ENCODE peak calls at places on chromosome 17, in six cellular contexts. One of them, this sample, is unnamed.

GRCh38 chr17:80861360-80861861 is 130.2 kb upstream of the CHMP6 start:
- DNase-seq in HCT116: no peak
- DNase-seq in HepG2: no peak
- DNase-seq in K562: no peak
- DNase-seq in GM12878: no peak
- DNase-seq in H1: no peak
- DNase-seq in this sample: peak

GRCh38 chr17:50184611-50185398 is 16.6 kb downstream of the COL1A1 start:
- DNase-seq in HCT116: no peak
- DNase-seq in HepG2: no peak
- DNase-seq in K562: no peak
- DNase-seq in GM12878: no peak
- DNase-seq in H1: no peak
- DNase-seq in this sample: no peak

GRCh38 chr17:62827722-62828498 is 19.8 kb upstream of the MARCHF10 start:
- DNase-seq in HCT116: no peak
- DNase-seq in HepG2: no peak
- DNase-seq in K562: no peak
- DNase-seq in GM12878: no peak
- DNase-seq in H1: no peak
- DNase-seq in this sample: peak

GRCh38 chr17:81715107-81715871 is 3.2 kb downstream of the SLC25A10 start:
- DNase-seq in HCT116: no peak
- DNase-seq in HepG2: no peak
- DNase-seq in K562: no peak
- DNase-seq in GM12878: no peak
- DNase-seq in H1: no peak
- DNase-seq in this sample: no peak

GRCh38 chr17:51144266-51145022 is 8.9 kb upstream of the NME1 start:
- DNase-seq in HCT116: no peak
- DNase-seq in HepG2: no peak
- DNase-seq in K562: no peak
- DNase-seq in GM12878: no peak
- DNase-seq in H1: no peak
- DNase-seq in this sample: no peak

GRCh38 chr17:38710603-38710962 is 5.5 kb downstream of the MLLT6 start:
- DNase-seq in HCT116: no peak
- DNase-seq in HepG2: no peak
- DNase-seq in K562: no peak
- DNase-seq in GM12878: no peak
- DNase-seq in H1: no peak
- DNase-seq in this sample: no peak

GRCh38 chr17:64183815-64184397 is 54.0 kb upstream of the ERN1 start:
- DNase-seq in HCT116: no peak
- DNase-seq in HepG2: no peak
- DNase-seq in K562: no peak
- DNase-seq in GM12878: no peak
- DNase-seq in H1: no peak
- DNase-seq in this sample: no peak

GRCh38 chr17:51200295-51200694 is 34.1 kb downstream of the NME2 start:
- DNase-seq in HCT116: no peak
- DNase-seq in HepG2: no peak
- DNase-seq in K562: no peak
- DNase-seq in GM12878: no peak
- DNase-seq in H1: no peak
- DNase-seq in this sample: no peak

GRCh38 chr17:81245665-81246342 is 6.7 kb downstream of the NDUFAF8 start:
- DNase-seq in HCT116: no peak
- DNase-seq in HepG2: no peak
- DNase-seq in K562: no peak
- DNase-seq in GM12878: no peak
- DNase-seq in H1: no peak
- DNase-seq in this sample: no peak

GRCh38 chr17:57424777-57425188 is 168.5 kb downstream of the MSI2 start:
- DNase-seq in HCT116: peak
- DNase-seq in HepG2: peak
- DNase-seq in K562: no peak
- DNase-seq in GM12878: no peak
- DNase-seq in H1: no peak
- DNase-seq in this sample: no peak

GRCh38 chr17:54919456-54919855 is 18.8 kb downstream of the TOM1L1 start:
- DNase-seq in HCT116: no peak
- DNase-seq in HepG2: no peak
- DNase-seq in K562: no peak
- DNase-seq in GM12878: no peak
- DNase-seq in H1: no peak
- DNase-seq in this sample: no peak

GRCh38 chr17:50209472-50210248 is 8.2 kb upstream of the COL1A1 start:
- DNase-seq in HCT116: no peak
- DNase-seq in HepG2: no peak
- DNase-seq in K562: peak
- DNase-seq in GM12878: no peak
- DNase-seq in H1: peak
- DNase-seq in this sample: peak

GRCh38 chr17:63042443-63042842 is 76.4 kb downstream of the TANC2 start:
- DNase-seq in HCT116: no peak
- DNase-seq in HepG2: no peak
- DNase-seq in K562: no peak
- DNase-seq in GM12878: no peak
- DNase-seq in H1: no peak
- DNase-seq in this sample: no peak

GRCh38 chr17:30503558-30503957 is 26.4 kb downstream of the GOSR1 start:
- DNase-seq in HCT116: no peak
- DNase-seq in HepG2: no peak
- DNase-seq in K562: no peak
- DNase-seq in GM12878: no peak
- DNase-seq in H1: no peak
- DNase-seq in this sample: no peak

GRCh38 chr17:68972119-68972704 is 17.0 kb upstream of the ABCA8 start:
- DNase-seq in HCT116: peak
- DNase-seq in HepG2: peak
- DNase-seq in K562: peak
- DNase-seq in GM12878: no peak
- DNase-seq in H1: no peak
- DNase-seq in this sample: peak

GRCh38 chr17:39400547-39401411 is 647 bp downstream of the FBXL20 start:
- DNase-seq in HCT116: no peak
- DNase-seq in HepG2: no peak
- DNase-seq in K562: peak
- DNase-seq in GM12878: no peak
- DNase-seq in H1: no peak
- DNase-seq in this sample: peak

GRCh38 chr17:46191332-46192210 is 1.7 kb downstream of the KANSL1 start:
- DNase-seq in HCT116: no peak
- DNase-seq in HepG2: peak
- DNase-seq in K562: peak
- DNase-seq in GM12878: no peak
- DNase-seq in H1: no peak
- DNase-seq in this sample: peak
- TF ChIP-seq POLR2AphosphoS5 in HCT116: no peak
- TF ChIP-seq POLR2AphosphoS5 in HepG2: peak
- TF ChIP-seq POLR2AphosphoS5 in K562: no peak
- TF ChIP-seq POLR2AphosphoS5 in GM12878: peak
- TF ChIP-seq POLR2AphosphoS5 in H1: peak
- TF ChIP-seq POLR2AphosphoS5 in this sample: peak

GRCh38 chr17:72861811-72862210 is 230.7 kb downstream of the SLC39A11 start:
- DNase-seq in HCT116: no peak
- DNase-seq in HepG2: no peak
- DNase-seq in K562: no peak
- DNase-seq in GM12878: no peak
- DNase-seq in H1: no peak
- DNase-seq in this sample: no peak

GRCh38 chr17:72865954-72866353 is 226.5 kb downstream of the SLC39A11 start:
- DNase-seq in HCT116: no peak
- DNase-seq in HepG2: no peak
- DNase-seq in K562: no peak
- DNase-seq in GM12878: no peak
- DNase-seq in H1: no peak
- DNase-seq in this sample: no peak

GRCh38 chr17:72858826-72859495 is 233.5 kb downstream of the SLC39A11 start:
- DNase-seq in HCT116: no peak
- DNase-seq in HepG2: peak
- DNase-seq in K562: no peak
- DNase-seq in GM12878: no peak
- DNase-seq in H1: no peak
- DNase-seq in this sample: no peak

GRCh38 chr17:72860778-72861177 is 231.7 kb downstream of the SLC39A11 start:
- DNase-seq in HCT116: no peak
- DNase-seq in HepG2: no peak
- DNase-seq in K562: no peak
- DNase-seq in GM12878: no peak
- DNase-seq in H1: no peak
- DNase-seq in this sample: no peak

DNA sequence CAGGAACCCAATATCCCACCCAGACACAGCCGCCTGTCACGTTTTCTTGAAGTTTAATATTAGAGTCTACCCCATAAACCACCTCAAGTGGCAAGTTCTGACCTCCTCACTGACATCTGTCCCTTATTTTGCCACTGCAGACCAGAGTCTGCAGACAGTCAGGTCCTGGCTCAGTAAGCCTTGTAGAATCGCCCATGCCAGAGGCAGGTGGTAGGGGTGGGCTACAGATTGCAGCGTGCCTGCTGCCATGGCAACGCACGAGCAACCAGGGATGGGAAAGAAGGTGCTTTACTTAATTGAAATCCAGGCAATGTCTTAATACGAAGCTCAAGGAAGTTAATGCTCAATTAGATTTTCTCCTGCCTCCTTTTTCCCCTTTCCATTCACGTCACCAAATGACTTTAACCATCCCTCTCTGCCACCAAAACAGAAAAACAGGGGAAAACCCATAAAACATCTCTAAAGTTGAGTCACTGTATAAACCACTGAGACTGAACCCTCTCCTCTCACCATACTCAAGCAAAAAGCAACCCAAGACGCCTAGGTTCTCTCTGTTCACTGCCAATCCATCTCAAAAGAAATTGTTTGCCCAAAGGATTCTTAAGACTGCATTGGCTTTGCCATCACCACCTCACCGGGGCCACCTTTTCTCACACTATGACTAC is 228.8 kb downstream of the SLC39A11 start:
- DNase-seq in HCT116: no peak
- DNase-seq in HepG2: no peak
- DNase-seq in K562: no peak
- DNase-seq in GM12878: peak
- DNase-seq in H1: no peak
- DNase-seq in this sample: no peak
- TF ChIP-seq YY1 in HCT116: no peak
- TF ChIP-seq YY1 in HepG2: no peak
- TF ChIP-seq YY1 in K562: no peak
- TF ChIP-seq YY1 in GM12878: no peak
- TF ChIP-seq YY1 in H1: no peak
- TF ChIP-seq YY1 in this sample: no peak

DNA sequence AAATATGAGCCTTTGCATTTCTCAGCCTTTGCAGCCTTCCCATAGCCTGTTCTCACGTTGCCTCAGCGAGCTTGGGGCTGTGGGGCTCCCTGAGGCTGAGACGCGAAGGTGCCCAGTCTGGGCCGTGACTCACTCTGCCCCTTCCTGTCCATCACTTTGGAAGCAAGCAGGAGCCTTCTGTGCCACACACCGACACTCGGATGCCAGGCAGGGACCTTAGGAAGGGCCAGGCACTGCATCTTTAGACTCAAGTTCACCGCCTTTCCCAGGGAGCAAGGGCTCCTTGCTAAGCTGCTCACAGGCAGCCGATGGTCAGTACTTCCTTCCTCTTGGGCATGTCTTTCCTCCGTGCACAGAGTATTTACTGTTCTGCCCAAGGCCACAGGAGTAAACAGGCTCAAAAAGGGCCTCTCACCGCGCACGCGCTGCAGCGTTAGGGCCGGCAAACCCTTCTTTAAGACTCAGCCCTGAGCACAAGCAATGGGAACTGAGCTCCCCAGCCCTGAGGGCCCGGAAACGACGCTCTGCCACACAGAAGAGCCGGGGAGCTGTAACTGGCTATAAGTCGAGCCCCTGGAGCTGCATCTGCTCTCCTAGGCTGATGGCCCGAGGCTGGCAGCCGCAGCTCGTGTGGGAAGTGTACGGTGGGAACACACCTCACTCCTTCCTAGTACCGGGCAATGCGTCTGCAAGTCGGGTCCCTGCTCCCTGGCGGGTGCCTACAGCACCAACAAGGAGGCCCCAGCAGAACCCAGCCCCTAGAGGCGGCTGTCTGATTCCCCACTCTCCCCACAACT is 7.2 kb downstream of the TIMM22 start:
- DNase-seq in HCT116: no peak
- DNase-seq in HepG2: no peak
- DNase-seq in K562: no peak
- DNase-seq in GM12878: no peak
- DNase-seq in H1: no peak
- DNase-seq in this sample: peak
- TF ChIP-seq POLR2AphosphoS5 in HCT116: no peak
- TF ChIP-seq POLR2AphosphoS5 in HepG2: no peak
- TF ChIP-seq POLR2AphosphoS5 in K562: no peak
- TF ChIP-seq POLR2AphosphoS5 in GM12878: no peak
- TF ChIP-seq POLR2AphosphoS5 in H1: no peak
- TF ChIP-seq POLR2AphosphoS5 in this sample: peak

GRCh38 chr17:44795928-44796327 is 34.2 kb downstream of the GJC1 start:
- DNase-seq in HCT116: no peak
- DNase-seq in HepG2: no peak
- DNase-seq in K562: no peak
- DNase-seq in GM12878: no peak
- DNase-seq in H1: no peak
- DNase-seq in this sample: no peak

GRCh38 chr17:44793885-44794698 is 35.3 kb downstream of the ADAM11 start:
- DNase-seq in HCT116: no peak
- DNase-seq in HepG2: no peak
- DNase-seq in K562: no peak
- DNase-seq in GM12878: no peak
- DNase-seq in H1: no peak
- DNase-seq in this sample: no peak

GRCh38 chr17:44795421-44795820 is 34.7 kb downstream of the GJC1 start:
- DNase-seq in HCT116: no peak
- DNase-seq in HepG2: no peak
- DNase-seq in K562: no peak
- DNase-seq in GM12878: no peak
- DNase-seq in H1: no peak
- DNase-seq in this sample: no peak

GRCh38 chr17:44796731-44797130 is 33.4 kb downstream of the GJC1 start:
- DNase-seq in HCT116: no peak
- DNase-seq in HepG2: no peak
- DNase-seq in K562: no peak
- DNase-seq in GM12878: no peak
- DNase-seq in H1: no peak
- DNase-seq in this sample: no peak

GRCh38 chr17:44794699-44795413 is 35.2 kb downstream of the GJC1 start:
- DNase-seq in HCT116: peak
- DNase-seq in HepG2: no peak
- DNase-seq in K562: peak
- DNase-seq in GM12878: no peak
- DNase-seq in H1: no peak
- DNase-seq in this sample: no peak
- TF ChIP-seq YY1 in HCT116: no peak
- TF ChIP-seq YY1 in HepG2: no peak
- TF ChIP-seq YY1 in K562: no peak
- TF ChIP-seq YY1 in GM12878: no peak
- TF ChIP-seq YY1 in H1: no peak
- TF ChIP-seq YY1 in this sample: peak

This sample was measured in SK-N-SH.